ENCODE peak calls at places on chromosomes 5 and 9, in eight cellular contexts. S, Y, X, I, M, K, B and Q are unnamed samples.

GRCh38 chr5:76175051-76175666 is 92.0 kb downstream of the SV2C start:
- DNase-seq in S (peak), Y (no peak), X (peak), I (peak), M (peak), K (no peak), B (peak), Q (peak)

GRCh38 chr5:81696418-81697397 is 54.2 kb downstream of the SSBP2 start:
- DNase-seq in S (no peak), Y (no peak), X (no peak), I (no peak), M (no peak), K (no peak), B (no peak), Q (no peak)

GRCh38 chr5:149367249-149367971 is 9.6 kb downstream of the PCYOX1L start:
- DNase-seq in S (peak), Y (no peak), X (peak), I (peak), M (peak), K (no peak), B (peak), Q (peak)

GRCh38 chr5:73303139-73304079 is 130.4 kb downstream of the TMEM174 start:
- DNase-seq in S (peak), Y (no peak), X (no peak), I (no peak), M (peak), K (no peak), B (no peak), Q (no peak)

GRCh38 chr9:36029765-36030528 is 6.8 kb upstream of the RECK start:
- DNase-seq in S (peak), Y (no peak), X (peak), I (peak), M (peak), K (no peak), B (peak), Q (no peak)

GRCh38 chr5:573976-574375 is 38.2 kb upstream of the CEP72 start:
- DNase-seq in S (no peak), Y (no peak), X (no peak), I (no peak), M (no peak), K (no peak), B (no peak), Q (peak)

GRCh38 chr5:12679731-12680130 is 775.5 kb upstream of the CTNND2 start:
- DNase-seq in S (no peak), Y (no peak), X (no peak), I (no peak), M (no peak), K (no peak), B (no peak), Q (no peak)

GRCh38 chr5:2204366-2205184 is 321.9 kb upstream of the IRX4 start:
- DNase-seq in S (no peak), Y (no peak), X (no peak), I (no peak), M (no peak), K (no peak), B (no peak), Q (no peak)

GRCh38 chr5:154000703-154001102 is 38.0 kb downstream of the FAM114A2 start:
- DNase-seq in S (no peak), Y (no peak), X (no peak), I (no peak), M (no peak), K (no peak), B (no peak), Q (no peak)

GRCh38 chr5:94432499-94432898 is 185.9 kb downstream of the KIAA0825 start:
- DNase-seq in S (no peak), Y (no peak), X (no peak), I (peak), M (peak), K (no peak), B (peak), Q (no peak)

GRCh38 chr9:121568541-121569265 is 69.1 kb upstream of the GGTA1 start:
- DNase-seq in S (no peak), Y (no peak), X (peak), I (no peak), M (no peak), K (no peak), B (peak), Q (peak)

GRCh38 chr9:69649566-69650260 is 22.5 kb downstream of the APBA1 start:
- DNase-seq in S (no peak), Y (no peak), X (no peak), I (no peak), M (no peak), K (no peak), B (peak), Q (no peak)

GRCh38 chr5:110104048-110104725 is 414.5 kb downstream of the MAN2A1 start:
- DNase-seq in S (no peak), Y (no peak), X (no peak), I (no peak), M (no peak), K (no peak), B (no peak), Q (no peak)

GRCh38 chr5:143812085-143812705 is at the start of gene HMHB1:
- DNase-seq in S (no peak), Y (no peak), X (no peak), I (no peak), M (no peak), K (no peak), B (no peak), Q (no peak)

GRCh38 chr5:10555134-10555733 is 8.6 kb upstream of the ANKRD33B start:
- DNase-seq in S (peak), Y (no peak), X (peak), I (peak), M (peak), K (no peak), B (peak), Q (peak)

GRCh38 chr9:96015876-96016686 is 140.6 kb downstream of the ERCC6L2 start:
- DNase-seq in S (no peak), Y (no peak), X (no peak), I (no peak), M (no peak), K (no peak), B (no peak), Q (no peak)

GRCh38 chr5:36692791-36693763 is 86.7 kb downstream of the SLC1A3 start:
- DNase-seq in S (peak), Y (peak), X (peak), I (peak), M (peak), K (peak), B (peak), Q (peak)

GRCh38 chr5:999724-1000123 is 8.9 kb upstream of the NKD2 start:
- DNase-seq in S (no peak), Y (no peak), X (no peak), I (no peak), M (no peak), K (no peak), B (no peak), Q (peak)

GRCh38 chr5:72005676-72006075 is 101.6 kb upstream of the MAP1B start:
- DNase-seq in S (no peak), Y (no peak), X (no peak), I (no peak), M (no peak), K (no peak), B (no peak), Q (no peak)

GRCh38 chr5:136007271-136007670 is 21.5 kb upstream of the TGFBI start:
- DNase-seq in S (no peak), Y (no peak), X (no peak), I (peak), M (no peak), K (no peak), B (peak), Q (no peak)

GRCh38 chr5:169650701-169651331 is 13.7 kb downstream of the DOCK2 start:
- DNase-seq in S (peak), Y (no peak), X (no peak), I (peak), M (peak), K (no peak), B (peak), Q (no peak)

GRCh38 chr5:172766287-172767104 is 4.5 kb downstream of the DUSP1 start:
- DNase-seq in S (peak), Y (no peak), X (peak), I (peak), M (peak), K (no peak), B (peak), Q (no peak)

DNA sequence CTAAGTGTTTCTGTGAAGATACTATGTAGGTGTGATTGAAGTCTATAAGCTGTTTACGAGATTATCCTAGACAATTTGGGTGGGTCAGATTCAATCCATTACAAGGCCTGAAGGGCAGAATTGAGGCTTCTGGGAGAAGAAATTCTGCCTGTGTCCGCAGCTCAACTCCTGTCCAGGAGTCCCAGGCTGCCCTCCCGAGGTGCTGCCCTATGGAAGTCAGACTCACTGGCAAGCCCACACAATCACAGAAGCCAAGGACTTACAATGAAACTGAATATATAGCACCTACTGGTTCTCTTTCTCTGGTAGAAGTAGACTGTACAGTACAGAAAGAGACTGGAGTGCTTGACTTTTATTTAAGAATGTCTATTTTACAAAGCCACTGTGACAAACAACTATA is 74.5 kb downstream of the EPB41L4A start:
- DNase-seq in S (no peak), Y (no peak), X (no peak), I (no peak), M (no peak), K (no peak), B (no peak), Q (no peak)
- TF ChIP-seq CTCF in S (no peak), Y (no peak), X (no peak), I (no peak), M (no peak), K (no peak), B (no peak), Q (no peak)

GRCh38 chr9:26723486-26723885 is 169.1 kb downstream of the CAAP1 start:
- DNase-seq in S (peak), Y (no peak), X (no peak), I (peak), M (peak), K (no peak), B (peak), Q (no peak)
- TF ChIP-seq CTCF in S (peak), Y (peak), X (no peak), I (peak), M (peak), K (no peak), B (peak), Q (no peak)

GRCh38 chr5:111857633-111858032 is 100.6 kb upstream of the NREP start:
- DNase-seq in S (no peak), Y (no peak), X (no peak), I (peak), M (peak), K (no peak), B (peak), Q (no peak)
- TF ChIP-seq CTCF in S (no peak), Y (no peak), X (no peak), I (no peak), M (no peak), K (no peak), B (peak), Q (no peak)

DNA sequence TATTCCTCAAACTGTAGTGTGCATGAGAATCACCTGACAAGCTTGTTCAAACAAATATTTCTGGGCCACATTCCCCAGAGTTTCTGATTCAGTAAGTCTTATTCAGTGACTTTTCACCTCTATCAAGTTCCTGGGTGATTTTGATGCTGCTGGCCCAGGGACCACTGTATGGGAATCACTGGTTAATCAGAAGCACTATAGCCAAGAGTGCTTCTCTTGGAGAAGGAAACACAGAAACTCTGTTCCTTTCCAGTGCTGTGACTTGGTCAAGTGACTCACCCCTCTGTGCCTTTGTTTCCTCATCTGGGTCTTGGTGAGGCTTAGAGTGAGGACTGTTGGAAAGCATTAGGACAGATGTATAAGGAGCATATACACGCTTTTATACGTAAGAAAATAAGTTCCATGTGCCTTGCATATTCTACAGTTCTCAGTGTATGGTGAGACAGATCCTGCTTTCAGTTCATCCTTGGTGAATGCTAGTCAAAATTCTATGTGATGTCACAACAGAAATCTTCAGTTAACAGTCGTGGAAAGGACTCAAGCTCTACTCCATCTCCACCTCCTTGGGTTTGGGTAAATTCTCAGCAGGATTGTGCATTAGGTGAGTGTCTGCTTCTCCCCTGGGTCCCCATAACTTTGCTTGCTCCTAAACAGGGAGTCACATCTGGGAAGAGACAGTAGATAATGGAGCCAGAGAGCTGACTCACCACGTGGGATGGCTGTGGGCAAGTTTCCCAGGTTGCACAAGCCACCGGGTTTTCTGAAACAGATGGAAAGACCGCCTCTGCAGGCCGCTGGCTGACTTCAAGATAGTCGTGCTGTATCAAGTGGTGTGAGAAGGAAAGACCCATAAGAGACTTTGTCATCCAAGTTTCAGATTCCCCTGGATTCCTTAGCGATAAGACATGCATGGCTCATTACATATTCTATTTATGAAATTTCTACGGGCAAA is 117.0 kb downstream of the NXNL2 start:
- DNase-seq in S (peak), Y (peak), X (peak), I (peak), M (peak), K (no peak), B (peak), Q (peak)
- TF ChIP-seq CTCF in S (no peak), Y (no peak), X (peak), I (no peak), M (peak), K (peak), B (peak), Q (no peak)

GRCh38 chr5:14011089-14012004 is 66.9 kb upstream of the DNAH5 start:
- DNase-seq in S (peak), Y (peak), X (peak), I (peak), M (peak), K (peak), B (peak), Q (peak)
- TF ChIP-seq CTCF in S (no peak), Y (peak), X (peak), I (no peak), M (no peak), K (peak), B (no peak), Q (no peak)